ENCODE peak calls at places on chromosomes 7 and 10, in eight cellular contexts. One of them, this sample, is unnamed. For H3K36me3, the result is how much of the 10 kb centered on the place peaks cover.

GRCh38 chr10:69783515-69783914 is 18.2 kb upstream of the COL13A1 start:
- ATAC-seq in PC-3: no peak
- ATAC-seq in psoas muscle: no peak
- ATAC-seq in left lung: no peak
- ATAC-seq in upper lobe of right lung: no peak
- ATAC-seq in GM12878: no peak
- ATAC-seq in HCT116: peak
- ATAC-seq in pancreas: no peak
- ATAC-seq in this sample: no peak

GRCh38 chr10:88792656-88793055 is 9.9 kb upstream of the LIPM start:
- ATAC-seq in HCT116: no peak
- ATAC-seq in GM12878: peak
- ATAC-seq in upper lobe of right lung: peak
- ATAC-seq in psoas muscle: no peak
- ATAC-seq in left lung: peak
- ATAC-seq in PC-3: no peak
- ATAC-seq in pancreas: no peak
- ATAC-seq in this sample: peak

GRCh38 chr10:18675069-18675801 is 16.0 kb downstream of the ARL5B start:
- ATAC-seq in GM12878: no peak
- ATAC-seq in PC-3: no peak
- ATAC-seq in upper lobe of right lung: peak
- ATAC-seq in left lung: peak
- ATAC-seq in psoas muscle: no peak
- ATAC-seq in pancreas: no peak
- ATAC-seq in HCT116: no peak
- ATAC-seq in this sample: no peak

GRCh38 chr10:22325948-22326702 is 5.2 kb downstream of the BMI1 start:
- ATAC-seq in pancreas: no peak
- ATAC-seq in HCT116: peak
- ATAC-seq in psoas muscle: no peak
- ATAC-seq in left lung: no peak
- ATAC-seq in GM12878: no peak
- ATAC-seq in PC-3: no peak
- ATAC-seq in upper lobe of right lung: no peak
- ATAC-seq in this sample: no peak

GRCh38 chr7:50679218-50680007 is 103.3 kb downstream of the GRB10 start:
- ATAC-seq in HCT116: peak
- ATAC-seq in upper lobe of right lung: peak
- ATAC-seq in psoas muscle: peak
- ATAC-seq in PC-3: peak
- ATAC-seq in GM12878: peak
- ATAC-seq in left lung: peak
- ATAC-seq in pancreas: peak
- ATAC-seq in this sample: no peak

GRCh38 chr10:58150290-58150689 is 117.4 kb downstream of the IPMK start:
- ATAC-seq in psoas muscle: no peak
- ATAC-seq in upper lobe of right lung: no peak
- ATAC-seq in left lung: no peak
- ATAC-seq in HCT116: no peak
- ATAC-seq in GM12878: no peak
- ATAC-seq in pancreas: no peak
- ATAC-seq in PC-3: no peak
- ATAC-seq in this sample: no peak

GRCh38 chr7:36422072-36422471 is 32.4 kb downstream of the ANLN start:
- ATAC-seq in PC-3: no peak
- ATAC-seq in upper lobe of right lung: no peak
- ATAC-seq in GM12878: no peak
- ATAC-seq in pancreas: no peak
- ATAC-seq in left lung: no peak
- ATAC-seq in psoas muscle: no peak
- ATAC-seq in HCT116: no peak
- ATAC-seq in this sample: no peak

GRCh38 chr10:132696204-132696603 is 89.7 kb downstream of the NKX6-2 start:
- ATAC-seq in pancreas: no peak
- ATAC-seq in PC-3: no peak
- ATAC-seq in upper lobe of right lung: no peak
- ATAC-seq in HCT116: no peak
- ATAC-seq in left lung: no peak
- ATAC-seq in psoas muscle: no peak
- ATAC-seq in GM12878: no peak
- ATAC-seq in this sample: no peak

GRCh38 chr10:36738738-36739431 is 386.5 kb upstream of the ANKRD30A start:
- ATAC-seq in HCT116: no peak
- ATAC-seq in upper lobe of right lung: no peak
- ATAC-seq in pancreas: no peak
- ATAC-seq in PC-3: peak
- ATAC-seq in GM12878: no peak
- ATAC-seq in left lung: peak
- ATAC-seq in psoas muscle: no peak
- ATAC-seq in this sample: no peak

GRCh38 chr7:133703547-133703946 is 423.6 kb upstream of the LRGUK start:
- ATAC-seq in GM12878: no peak
- ATAC-seq in PC-3: no peak
- ATAC-seq in pancreas: no peak
- ATAC-seq in HCT116: no peak
- ATAC-seq in left lung: no peak
- ATAC-seq in psoas muscle: peak
- ATAC-seq in upper lobe of right lung: no peak
- ATAC-seq in this sample: no peak

GRCh38 chr10:43904831-43905230 is 256.1 kb upstream of the ZNF32 start:
- ATAC-seq in PC-3: no peak
- ATAC-seq in upper lobe of right lung: no peak
- ATAC-seq in left lung: no peak
- ATAC-seq in HCT116: no peak
- ATAC-seq in GM12878: no peak
- ATAC-seq in pancreas: no peak
- ATAC-seq in psoas muscle: no peak
- ATAC-seq in this sample: no peak

GRCh38 chr7:20280475-20281351 is 50.0 kb upstream of the ITGB8 start:
- ATAC-seq in pancreas: no peak
- ATAC-seq in psoas muscle: no peak
- ATAC-seq in GM12878: peak
- ATAC-seq in upper lobe of right lung: no peak
- ATAC-seq in left lung: peak
- ATAC-seq in HCT116: no peak
- ATAC-seq in PC-3: peak
- ATAC-seq in this sample: no peak

GRCh38 chr10:115980470-115980869 is 292.5 kb downstream of the GFRA1 start:
- ATAC-seq in left lung: no peak
- ATAC-seq in GM12878: no peak
- ATAC-seq in HCT116: no peak
- ATAC-seq in psoas muscle: no peak
- ATAC-seq in pancreas: no peak
- ATAC-seq in upper lobe of right lung: no peak
- ATAC-seq in PC-3: no peak
- ATAC-seq in this sample: no peak

GRCh38 chr10:124174673-124175645 is 81.6 kb upstream of the CHST15 start:
- ATAC-seq in GM12878: no peak
- ATAC-seq in upper lobe of right lung: no peak
- ATAC-seq in psoas muscle: no peak
- ATAC-seq in PC-3: no peak
- ATAC-seq in HCT116: no peak
- ATAC-seq in left lung: no peak
- ATAC-seq in pancreas: no peak
- ATAC-seq in this sample: no peak

GRCh38 chr7:9200666-9201065 is 767.3 kb downstream of the NXPH1 start:
- ATAC-seq in upper lobe of right lung: no peak
- ATAC-seq in GM12878: no peak
- ATAC-seq in left lung: no peak
- ATAC-seq in psoas muscle: no peak
- ATAC-seq in pancreas: no peak
- ATAC-seq in PC-3: no peak
- ATAC-seq in HCT116: no peak
- ATAC-seq in this sample: no peak

GRCh38 chr7:150755473-150756099 is 18.4 kb downstream of the GIMAP5 start:
- ATAC-seq in PC-3: no peak
- ATAC-seq in HCT116: no peak
- ATAC-seq in GM12878: peak
- ATAC-seq in pancreas: no peak
- ATAC-seq in psoas muscle: no peak
- ATAC-seq in upper lobe of right lung: peak
- ATAC-seq in left lung: peak
- ATAC-seq in this sample: peak

GRCh38 chr10:93995598-93996271 is 2.0 kb downstream of the PLCE1 start:
- ATAC-seq in HCT116: no peak
- ATAC-seq in upper lobe of right lung: no peak
- ATAC-seq in psoas muscle: no peak
- ATAC-seq in left lung: no peak
- ATAC-seq in pancreas: no peak
- ATAC-seq in GM12878: no peak
- ATAC-seq in PC-3: peak
- ATAC-seq in this sample: no peak

GRCh38 chr10:93995182-93995581 is 1.5 kb downstream of the PLCE1 start:
- ATAC-seq in PC-3: no peak
- ATAC-seq in psoas muscle: no peak
- ATAC-seq in left lung: no peak
- ATAC-seq in upper lobe of right lung: no peak
- ATAC-seq in HCT116: no peak
- ATAC-seq in GM12878: no peak
- ATAC-seq in pancreas: no peak
- ATAC-seq in this sample: no peak

GRCh38 chr10:93992400-93993030 is 1.2 kb upstream of the PLCE1 start:
- ATAC-seq in GM12878: no peak
- ATAC-seq in left lung: no peak
- ATAC-seq in pancreas: no peak
- ATAC-seq in upper lobe of right lung: no peak
- ATAC-seq in psoas muscle: no peak
- ATAC-seq in PC-3: no peak
- ATAC-seq in HCT116: no peak
- ATAC-seq in this sample: no peak

GRCh38 chr10:93993414-93993781 is 333 bp upstream of the PLCE1 start:
- ATAC-seq in psoas muscle: peak
- ATAC-seq in left lung: no peak
- ATAC-seq in HCT116: peak
- ATAC-seq in PC-3: peak
- ATAC-seq in pancreas: peak
- ATAC-seq in upper lobe of right lung: peak
- ATAC-seq in GM12878: no peak
- ATAC-seq in this sample: peak

GRCh38 chr10:93993782-93994668 is at the start of gene PLCE1:
- ATAC-seq in PC-3: peak
- ATAC-seq in HCT116: peak
- ATAC-seq in GM12878: peak
- ATAC-seq in upper lobe of right lung: peak
- ATAC-seq in left lung: peak
- ATAC-seq in pancreas: peak
- ATAC-seq in psoas muscle: peak
- ATAC-seq in this sample: peak
- TF ChIP-seq CTCF in PC-3: no peak
- TF ChIP-seq CTCF in HCT116: no peak
- TF ChIP-seq CTCF in GM12878: no peak
- TF ChIP-seq CTCF in upper lobe of right lung: no peak
- TF ChIP-seq CTCF in left lung: no peak
- TF ChIP-seq CTCF in pancreas: no peak
- TF ChIP-seq CTCF in psoas muscle: peak
- TF ChIP-seq CTCF in this sample: no peak

DNA sequence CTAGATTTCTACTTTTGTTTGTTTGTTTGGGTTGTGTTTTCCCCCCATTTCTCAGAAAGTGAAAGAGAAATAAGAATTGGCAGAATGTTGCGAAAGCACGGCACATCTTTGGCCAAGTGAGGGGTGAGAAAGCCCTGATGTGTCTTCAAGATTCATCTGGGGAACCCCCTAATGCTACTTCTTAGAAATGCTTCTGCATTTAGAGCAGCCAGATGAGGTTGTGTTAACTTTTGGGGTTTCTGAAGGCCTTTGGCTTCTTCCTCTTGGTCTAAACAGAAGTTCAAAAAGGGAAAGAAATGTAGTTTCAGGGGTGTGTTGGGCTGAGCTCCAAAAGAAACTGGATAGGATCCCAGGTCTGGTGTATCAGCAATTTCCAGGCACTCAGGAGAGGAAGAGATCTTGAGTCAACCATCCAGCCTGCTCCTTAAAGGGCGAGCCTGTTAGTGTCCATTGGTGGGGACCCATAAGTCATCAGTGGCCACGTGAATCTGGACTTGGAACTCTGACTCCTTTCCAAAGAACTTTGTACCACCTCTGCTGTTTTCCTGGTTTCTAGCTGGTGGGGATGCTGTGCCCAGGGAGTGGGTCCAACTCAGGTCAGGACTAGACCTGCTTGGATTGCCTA is 6.5 kb downstream of the DUSP5 start:
- ATAC-seq in HCT116: no peak
- ATAC-seq in PC-3: no peak
- ATAC-seq in pancreas: no peak
- ATAC-seq in GM12878: peak
- ATAC-seq in left lung: peak
- ATAC-seq in upper lobe of right lung: peak
- ATAC-seq in psoas muscle: peak
- ATAC-seq in this sample: peak
- H3K4me3 ChIP-seq in HCT116: no peak
- H3K4me3 ChIP-seq in PC-3: no peak
- H3K4me3 ChIP-seq in pancreas: no peak
- H3K4me3 ChIP-seq in GM12878: peak
- H3K4me3 ChIP-seq in left lung: no peak
- H3K4me3 ChIP-seq in upper lobe of right lung: peak
- H3K4me3 ChIP-seq in psoas muscle: no peak
- H3K4me3 ChIP-seq in this sample: no peak

GRCh38 chr7:135933509-135934188 is 43.5 kb downstream of the MTPN start:
- ATAC-seq in HCT116: no peak
- ATAC-seq in GM12878: peak
- ATAC-seq in upper lobe of right lung: peak
- ATAC-seq in left lung: no peak
- ATAC-seq in psoas muscle: peak
- ATAC-seq in pancreas: no peak
- ATAC-seq in PC-3: no peak
- ATAC-seq in this sample: no peak

GRCh38 chr7:135928136-135928535 is 49.0 kb downstream of the MTPN start:
- ATAC-seq in left lung: no peak
- ATAC-seq in upper lobe of right lung: no peak
- ATAC-seq in pancreas: no peak
- ATAC-seq in psoas muscle: no peak
- ATAC-seq in GM12878: no peak
- ATAC-seq in PC-3: no peak
- ATAC-seq in HCT116: no peak
- ATAC-seq in this sample: no peak

GRCh38 chr7:135929249-135929648 is 47.9 kb downstream of the MTPN start:
- ATAC-seq in upper lobe of right lung: no peak
- ATAC-seq in PC-3: no peak
- ATAC-seq in psoas muscle: no peak
- ATAC-seq in GM12878: no peak
- ATAC-seq in pancreas: no peak
- ATAC-seq in HCT116: no peak
- ATAC-seq in left lung: no peak
- ATAC-seq in this sample: no peak

GRCh38 chr7:135930565-135931423 is 46.4 kb downstream of the MTPN start:
- ATAC-seq in GM12878: no peak
- ATAC-seq in left lung: no peak
- ATAC-seq in PC-3: peak
- ATAC-seq in psoas muscle: peak
- ATAC-seq in upper lobe of right lung: peak
- ATAC-seq in HCT116: no peak
- ATAC-seq in pancreas: peak
- ATAC-seq in this sample: no peak

GRCh38 chr7:135929692-135930091 is 47.5 kb downstream of the MTPN start:
- ATAC-seq in GM12878: no peak
- ATAC-seq in pancreas: no peak
- ATAC-seq in upper lobe of right lung: no peak
- ATAC-seq in left lung: no peak
- ATAC-seq in HCT116: no peak
- ATAC-seq in PC-3: no peak
- ATAC-seq in psoas muscle: no peak
- ATAC-seq in this sample: no peak
- H3K36me3 ChIP-seq in GM12878: under half
- H3K36me3 ChIP-seq in pancreas: under half
- H3K36me3 ChIP-seq in upper lobe of right lung: under half
- H3K36me3 ChIP-seq in left lung: under half
- H3K36me3 ChIP-seq in HCT116: under half
- H3K36me3 ChIP-seq in PC-3: under half
- H3K36me3 ChIP-seq in psoas muscle: under half
- H3K36me3 ChIP-seq in this sample: under half

GRCh38 chr10:104123397-104123796 is 1.4 kb downstream of the SFR1 start:
- ATAC-seq in upper lobe of right lung: no peak
- ATAC-seq in psoas muscle: no peak
- ATAC-seq in GM12878: no peak
- ATAC-seq in PC-3: no peak
- ATAC-seq in HCT116: no peak
- ATAC-seq in pancreas: no peak
- ATAC-seq in left lung: no peak
- ATAC-seq in this sample: no peak
- TF ChIP-seq CTCF in upper lobe of right lung: peak
- TF ChIP-seq CTCF in psoas muscle: peak
- TF ChIP-seq CTCF in GM12878: peak
- TF ChIP-seq CTCF in PC-3: peak
- TF ChIP-seq CTCF in HCT116: no peak
- TF ChIP-seq CTCF in pancreas: no peak
- TF ChIP-seq CTCF in left lung: no peak
- TF ChIP-seq CTCF in this sample: no peak

This sample was measured in gastroesophageal sphincter.